ENCODE peak calls at places on chromosome 1, in five cellular contexts. O is trophoblast cell; X is left colon; A is activated CD4-positive, alpha-beta T cell treated with anti-CD3 and anti-CD28 coated beads, Interleukin-2, amount 50 U/mL, for 4 hours; R is stimulated activated CD4-positive, alpha-beta T cell treated with anti-CD3 and anti-CD28 coated beads, Interleukin-2, amount 100 ng/mL, for 24 hours. D is an unnamed sample.

GRCh38 chr1:118815909-118816308 is 172.2 kb downstream of the TBX15 start:
- DNase-seq in O (peak), X (no peak), A (no peak), R (no peak), D (no peak)

GRCh38 chr1:156241311-156241811 is 623 bp upstream of the BGLAP start:
- DNase-seq in O (no peak), X (no peak), A (no peak), R (no peak), D (no peak)

GRCh38 chr1:4616831-4617465 is 37.5 kb upstream of the AJAP1 start:
- DNase-seq in O (no peak), X (no peak), A (no peak), R (no peak), D (no peak)

GRCh38 chr1:215566556-215567490 is at the start of gene KCTD3:
- DNase-seq in O (peak), X (peak), A (peak), R (peak), D (peak)

GRCh38 chr1:100322436-100323211 is 29.7 kb upstream of the CDC14A start:
- DNase-seq in O (peak), X (no peak), A (no peak), R (no peak), D (no peak)

GRCh38 chr1:93635614-93636543 is 45.8 kb downstream of the BCAR3 start:
- DNase-seq in O (peak), X (no peak), A (no peak), R (no peak), D (no peak)

GRCh38 chr1:7745783-7746182 is 25.3 kb upstream of the VAMP3 start:
- DNase-seq in O (no peak), X (no peak), A (no peak), R (no peak), D (peak)

GRCh38 chr1:32703479-32704291 is 1.1 kb upstream of the SYNC start:
- DNase-seq in O (peak), X (no peak), A (no peak), R (no peak), D (peak)

GRCh38 chr1:231571904-231572303 is 43.4 kb downstream of the TSNAX start:
- DNase-seq in O (peak), X (no peak), A (no peak), R (no peak), D (peak)

GRCh38 chr1:222061711-222062359 is 319.9 kb upstream of the DUSP10 start:
- DNase-seq in O (no peak), X (no peak), A (no peak), R (no peak), D (no peak)

GRCh38 chr1:220347654-220348175 is 75.5 kb upstream of the RAB3GAP2 start:
- DNase-seq in O (no peak), X (no peak), A (no peak), R (no peak), D (no peak)

GRCh38 chr1:3103977-3104677 is 35.1 kb downstream of the PRDM16 start:
- DNase-seq in O (no peak), X (no peak), A (no peak), R (no peak), D (no peak)

GRCh38 chr1:230542054-230542453 is 100.2 kb upstream of the COG2 start:
- DNase-seq in O (no peak), X (no peak), A (no peak), R (no peak), D (no peak)

GRCh38 chr1:77548285-77548684 is 134.2 kb downstream of the ZZZ3 start:
- DNase-seq in O (no peak), X (no peak), A (no peak), R (no peak), D (no peak)

GRCh38 chr1:213281610-213282316 is 230.7 kb downstream of the RPS6KC1 start:
- DNase-seq in O (no peak), X (no peak), A (no peak), R (no peak), D (no peak)

GRCh38 chr1:167899253-167899681 is 14.7 kb downstream of the ADCY10 start:
- DNase-seq in O (no peak), X (no peak), A (no peak), R (no peak), D (no peak)

GRCh38 chr1:214303538-214303937 is 22.6 kb downstream of the SMYD2 start:
- DNase-seq in O (no peak), X (no peak), A (no peak), R (no peak), D (no peak)